ENCODE peak calls at places on chromosomes 7 and 10, in seven cellular contexts. Q is T-helper 2 cell; Y is NCI-H510A; L is Caki2; F is NCI-H774; W is CD8-positive, alpha-beta memory T cell; C is iPS-NIHi11. O is an unnamed sample.

GRCh38 chr7:30702200-30702599 is 19.9 kb upstream of the CRHR2 start:
- DNase-seq in Q (no peak), Y (no peak), L (no peak), F (no peak), W (peak; percentile 24), C (no peak), O (no peak)

GRCh38 chr7:122487131-122487530 is 182.6 kb upstream of the FEZF1 start:
- DNase-seq in Q (no peak), Y (no peak), L (no peak), F (no peak), W (no peak), C (no peak), O (no peak)

GRCh38 chr7:90945104-90945752 is 319.0 kb upstream of the FZD1 start:
- DNase-seq in Q (no peak), Y (no peak), L (no peak), F (no peak), W (no peak), C (no peak), O (no peak)

GRCh38 chr7:30237271-30237695 is 47.1 kb upstream of the ZNRF2 start:
- DNase-seq in Q (no peak), Y (peak; percentile 35), L (no peak), F (peak; percentile 21), W (no peak), C (no peak), O (no peak)

GRCh38 chr10:97596101-97597055 is 6.9 kb downstream of the C10orf62 start:
- DNase-seq in Q (no peak), Y (no peak), L (peak; percentile 85), F (no peak), W (no peak), C (no peak), O (peak; percentile 17)

GRCh38 chr10:77073066-77073960 is 564.3 kb downstream of the KCNMA1 start:
- DNase-seq in Q (no peak), Y (no peak), L (no peak), F (no peak), W (no peak), C (no peak), O (no peak)

GRCh38 chr7:116128139-116128538 is 82.2 kb upstream of the TES start:
- DNase-seq in Q (no peak), Y (no peak), L (no peak), F (no peak), W (no peak), C (no peak), O (no peak)

GRCh38 chr7:27182861-27183681 is 2.0 kb downstream of the HOXA11 start:
- DNase-seq in Q (no peak), Y (no peak), L (no peak), F (no peak), W (no peak), C (peak; percentile 72), O (no peak)

GRCh38 chr7:114765331-114766125 is 156.4 kb upstream of the MDFIC start:
- DNase-seq in Q (no peak), Y (no peak), L (no peak), F (no peak), W (no peak), C (no peak), O (no peak)

GRCh38 chr10:8050561-8051108 is 3.9 kb upstream of the GATA3 start:
- DNase-seq in Q (no peak), Y (no peak), L (no peak), F (no peak), W (no peak), C (peak; percentile 46), O (peak; percentile 44)

GRCh38 chr10:122056431-122057094 is 67.6 kb downstream of the TACC2 start:
- DNase-seq in Q (no peak), Y (no peak), L (no peak), F (no peak), W (no peak), C (no peak), O (peak; percentile 84)

GRCh38 chr10:6494934-6495592 is 85.0 kb downstream of the PRKCQ start:
- DNase-seq in Q (no peak), Y (no peak), L (no peak), F (no peak), W (peak; percentile 77), C (no peak), O (no peak)

O was measured in LoVo.